ENCODE peak calls at places on chromosomes 6 and 20, in six cellular contexts. One of them, this sample, is unnamed.

GRCh38 chr20:37519508-37520416 is 1.3 kb upstream of the NNAT start:
- ATAC-seq in gastrocnemius medialis: no peak
- ATAC-seq in aorta: no peak
- ATAC-seq in activated CD8-positive, alpha-beta T cell treated with anti-CD3 and anti-CD28 coated beads for 36 hours: no peak
- ATAC-seq in A549: peak
- ATAC-seq in right cardiac atrium: no peak
- ATAC-seq in this sample: no peak

GRCh38 chr20:32680544-32681174 is 6.9 kb upstream of the C20orf203 start:
- ATAC-seq in right cardiac atrium: no peak
- ATAC-seq in gastrocnemius medialis: no peak
- ATAC-seq in A549: no peak
- ATAC-seq in aorta: no peak
- ATAC-seq in activated CD8-positive, alpha-beta T cell treated with anti-CD3 and anti-CD28 coated beads for 36 hours: no peak
- ATAC-seq in this sample: no peak

GRCh38 chr6:28371706-28372451 is 22.1 kb downstream of the ZKSCAN3 start:
- ATAC-seq in aorta: no peak
- ATAC-seq in right cardiac atrium: no peak
- ATAC-seq in gastrocnemius medialis: no peak
- ATAC-seq in activated CD8-positive, alpha-beta T cell treated with anti-CD3 and anti-CD28 coated beads for 36 hours: no peak
- ATAC-seq in A549: no peak
- ATAC-seq in this sample: no peak

GRCh38 chr6:157241411-157241979 is 81.8 kb downstream of the TMEM242 start:
- ATAC-seq in gastrocnemius medialis: peak
- ATAC-seq in activated CD8-positive, alpha-beta T cell treated with anti-CD3 and anti-CD28 coated beads for 36 hours: no peak
- ATAC-seq in A549: no peak
- ATAC-seq in right cardiac atrium: no peak
- ATAC-seq in aorta: peak
- ATAC-seq in this sample: no peak

GRCh38 chr20:24049081-24049480 is 60.5 kb upstream of the GGTLC1 start:
- ATAC-seq in right cardiac atrium: no peak
- ATAC-seq in aorta: no peak
- ATAC-seq in activated CD8-positive, alpha-beta T cell treated with anti-CD3 and anti-CD28 coated beads for 36 hours: peak
- ATAC-seq in gastrocnemius medialis: no peak
- ATAC-seq in A549: no peak
- ATAC-seq in this sample: peak

GRCh38 chr6:119544325-119545150 is 195.0 kb upstream of the MAN1A1 start:
- ATAC-seq in activated CD8-positive, alpha-beta T cell treated with anti-CD3 and anti-CD28 coated beads for 36 hours: no peak
- ATAC-seq in A549: no peak
- ATAC-seq in gastrocnemius medialis: no peak
- ATAC-seq in aorta: no peak
- ATAC-seq in right cardiac atrium: no peak
- ATAC-seq in this sample: no peak

GRCh38 chr6:130212215-130212874 is 10.4 kb downstream of the SAMD3 start:
- ATAC-seq in gastrocnemius medialis: no peak
- ATAC-seq in A549: no peak
- ATAC-seq in right cardiac atrium: no peak
- ATAC-seq in activated CD8-positive, alpha-beta T cell treated with anti-CD3 and anti-CD28 coated beads for 36 hours: no peak
- ATAC-seq in aorta: no peak
- ATAC-seq in this sample: no peak

GRCh38 chr6:25016311-25016710 is 80.6 kb upstream of the RIPOR2 start:
- ATAC-seq in gastrocnemius medialis: no peak
- ATAC-seq in activated CD8-positive, alpha-beta T cell treated with anti-CD3 and anti-CD28 coated beads for 36 hours: no peak
- ATAC-seq in right cardiac atrium: no peak
- ATAC-seq in aorta: no peak
- ATAC-seq in A549: no peak
- ATAC-seq in this sample: no peak

GRCh38 chr6:53236241-53236640 is 87.6 kb upstream of the GCM1 start:
- ATAC-seq in A549: no peak
- ATAC-seq in right cardiac atrium: no peak
- ATAC-seq in gastrocnemius medialis: no peak
- ATAC-seq in activated CD8-positive, alpha-beta T cell treated with anti-CD3 and anti-CD28 coated beads for 36 hours: peak
- ATAC-seq in aorta: no peak
- ATAC-seq in this sample: peak

GRCh38 chr6:46023216-46023915 is 7.7 kb upstream of the CLIC5 start:
- ATAC-seq in right cardiac atrium: peak
- ATAC-seq in A549: no peak
- ATAC-seq in aorta: peak
- ATAC-seq in gastrocnemius medialis: peak
- ATAC-seq in activated CD8-positive, alpha-beta T cell treated with anti-CD3 and anti-CD28 coated beads for 36 hours: no peak
- ATAC-seq in this sample: no peak

GRCh38 chr20:41086402-41087324 is 50.7 kb upstream of the PLCG1 start:
- ATAC-seq in right cardiac atrium: no peak
- ATAC-seq in activated CD8-positive, alpha-beta T cell treated with anti-CD3 and anti-CD28 coated beads for 36 hours: no peak
- ATAC-seq in A549: no peak
- ATAC-seq in aorta: no peak
- ATAC-seq in gastrocnemius medialis: no peak
- ATAC-seq in this sample: no peak

GRCh38 chr20:41407617-41408016 is 41.0 kb upstream of the EMILIN3 start:
- ATAC-seq in aorta: no peak
- ATAC-seq in gastrocnemius medialis: no peak
- ATAC-seq in right cardiac atrium: no peak
- ATAC-seq in A549: no peak
- ATAC-seq in activated CD8-positive, alpha-beta T cell treated with anti-CD3 and anti-CD28 coated beads for 36 hours: peak
- ATAC-seq in this sample: no peak

GRCh38 chr6:99882151-99882702 is 111.8 kb downstream of the MCHR2 start:
- ATAC-seq in right cardiac atrium: no peak
- ATAC-seq in activated CD8-positive, alpha-beta T cell treated with anti-CD3 and anti-CD28 coated beads for 36 hours: peak
- ATAC-seq in gastrocnemius medialis: no peak
- ATAC-seq in aorta: no peak
- ATAC-seq in A549: no peak
- ATAC-seq in this sample: no peak

GRCh38 chr20:53399592-53400335 is 193.9 kb downstream of the ZNF217 start:
- ATAC-seq in aorta: no peak
- ATAC-seq in activated CD8-positive, alpha-beta T cell treated with anti-CD3 and anti-CD28 coated beads for 36 hours: no peak
- ATAC-seq in right cardiac atrium: no peak
- ATAC-seq in gastrocnemius medialis: no peak
- ATAC-seq in A549: peak
- ATAC-seq in this sample: no peak

GRCh38 chr6:3001773-3002293 is 2.1 kb downstream of the NQO2 start:
- ATAC-seq in gastrocnemius medialis: peak
- ATAC-seq in aorta: no peak
- ATAC-seq in right cardiac atrium: no peak
- ATAC-seq in A549: peak
- ATAC-seq in activated CD8-positive, alpha-beta T cell treated with anti-CD3 and anti-CD28 coated beads for 36 hours: no peak
- ATAC-seq in this sample: peak

GRCh38 chr6:41966961-41967311 is 25.3 kb upstream of the CCND3 start:
- ATAC-seq in right cardiac atrium: no peak
- ATAC-seq in A549: peak
- ATAC-seq in activated CD8-positive, alpha-beta T cell treated with anti-CD3 and anti-CD28 coated beads for 36 hours: no peak
- ATAC-seq in aorta: no peak
- ATAC-seq in gastrocnemius medialis: no peak
- ATAC-seq in this sample: peak

This sample was measured in activated T-helper 17 cell treated with anti-CD3 and anti-CD28 coated beads, Interleukin-2, amount 50 U/mL, for 72 hours.